ENCODE peak calls at places on chromosome 10, in four cellular contexts. P is COR-L47, I is HEK293T, F is anterior cingulate cortex. E is an unnamed sample.

GRCh38 chr10:24503627-24504320 is 219.9 kb downstream of the ARHGAP21 start:
- DNase-seq in F (no peak), P (no peak), I (peak; percentile 57), E (peak; percentile 80)

GRCh38 chr10:1603181-1603580 is 134.1 kb downstream of the ADARB2 start:
- DNase-seq in I (no peak), F (no peak), P (no peak), E (no peak)

GRCh38 chr10:76727009-76727408 is 910.6 kb downstream of the KCNMA1 start:
- DNase-seq in F (no peak), P (no peak), I (no peak), E (no peak)

GRCh38 chr10:118955531-118956252 is 73.8 kb upstream of the NANOS1 start:
- DNase-seq in I (no peak), P (no peak), F (no peak), E (no peak)

GRCh38 chr10:77698267-77698932 is 60.8 kb upstream of the KCNMA1 start:
- DNase-seq in F (no peak), P (no peak), I (no peak), E (no peak)

GRCh38 chr10:78634389-78634815 is 434.4 kb upstream of the ZMIZ1 start:
- DNase-seq in P (no peak), F (no peak), I (no peak), E (peak; percentile 43)

GRCh38 chr10:53601260-53601875 is 828.8 kb upstream of the MBL2 start:
- DNase-seq in I (peak; percentile 23), F (no peak), P (peak; percentile 35), E (no peak)

GRCh38 chr10:28810062-28810870 is 132.9 kb downstream of the BAMBI start:
- DNase-seq in P (no peak), F (no peak), I (no peak), E (no peak)

GRCh38 chr10:43689618-43689954 is 40.9 kb upstream of the ZNF32 start:
- DNase-seq in F (no peak), I (no peak), P (no peak), E (peak; percentile 33)

GRCh38 chr10:80202934-80203834 is 2.2 kb downstream of the ANXA11 start:
- DNase-seq in I (peak; percentile 56), P (peak; percentile 33), F (no peak), E (peak; percentile 68)

GRCh38 chr10:117168135-117168674 is 29.1 kb upstream of the KCNK18 start:
- DNase-seq in P (peak; percentile 10), I (peak; percentile 90), F (peak; percentile 54), E (peak; percentile 55)

GRCh38 chr10:44589181-44589884 is 204.4 kb upstream of the CXCL12 start:
- DNase-seq in I (peak; percentile 20), F (no peak), P (no peak), E (no peak)

GRCh38 chr10:15630353-15630752 is 89.4 kb downstream of the ITGA8 start:
- DNase-seq in I (no peak), P (no peak), F (no peak), E (no peak)

GRCh38 chr10:95077556-95077955 is 8.3 kb upstream of the CYP2C8 start:
- DNase-seq in F (no peak), P (no peak), I (no peak), E (no peak)

GRCh38 chr10:126054191-126054590 is 157.8 kb downstream of the FANK1 start:
- DNase-seq in P (no peak), I (no peak), F (no peak), E (no peak)

GRCh38 chr10:103758294-103758681 is 97.1 kb downstream of the SH3PXD2A start:
- DNase-seq in P (no peak), I (no peak), F (no peak), E (no peak)

GRCh38 chr10:3935141-3935540 is 150.1 kb upstream of the KLF6 start:
- DNase-seq in I (no peak), P (no peak), F (no peak), E (no peak)

GRCh38 chr10:84156768-84157167 is 16.8 kb upstream of the GPR15LG start:
- DNase-seq in P (no peak), F (no peak), I (no peak), E (no peak)

GRCh38 chr10:132397671-132398565 is 918 bp downstream of the PWWP2B start:
- DNase-seq in I (no peak), P (peak; percentile 46), F (no peak), E (peak; percentile 46)

GRCh38 chr10:132712291-132712690 is 73.7 kb downstream of the NKX6-2 start:
- DNase-seq in P (no peak), F (no peak), I (no peak), E (no peak)

GRCh38 chr10:101940916-101941315 is 97.3 kb upstream of the KCNIP2 start:
- DNase-seq in F (no peak), P (no peak), I (no peak), E (no peak)

GRCh38 chr10:97759157-97759980 is 12.4 kb downstream of the SFRP5 start:
- DNase-seq in I (peak; percentile 87), P (peak; percentile 37), F (peak; percentile 47), E (peak; percentile 86)

GRCh38 chr10:113539789-113540188 is 13.1 kb upstream of the HABP2 start:
- DNase-seq in I (no peak), F (no peak), P (no peak), E (peak; percentile 52)

E was measured in Caco-2.